ENCODE peak calls at places on chromosome 22, in ten cellular contexts. C is lung, B is fibroblast of lung, E is tibial nerve, R is heart right ventricle, N is Calu3, V is H9, D is endothelial cell of umbilical vein, F is colonic mucosa, K is GM13977. U is an unnamed sample.

GRCh38 chr22:39174498-39175120 is 22.1 kb upstream of the CBX7 start:
- DNase-seq in C (peak), B (peak), E (peak), R (peak), N (peak), V (peak), D (peak), F (peak), K (no peak), U (peak)

GRCh38 chr22:27639180-27640086 is 162.1 kb downstream of the MN1 start:
- DNase-seq in C (no peak), B (no peak), E (no peak), R (peak), N (no peak), V (no peak), D (no peak), F (no peak), K (no peak), U (no peak)

GRCh38 chr22:50314455-50315288 is 7.2 kb upstream of the PLXNB2 start:
- DNase-seq in C (peak), B (no peak), E (no peak), R (no peak), N (no peak), V (peak), D (no peak), F (peak), K (peak), U (no peak)

GRCh38 chr22:40951795-40952602 is 821 bp downstream of the RBX1 start:
- DNase-seq in C (no peak), B (no peak), E (no peak), R (no peak), N (no peak), V (no peak), D (no peak), F (no peak), K (peak), U (no peak)

GRCh38 chr22:44741929-44742328 is 10.4 kb upstream of the ARHGAP8 start:
- DNase-seq in C (peak), B (no peak), E (no peak), R (no peak), N (no peak), V (no peak), D (no peak), F (peak), K (no peak), U (no peak)

GRCh38 chr22:22109693-22110466 is 127.3 kb upstream of the TOP3B start:
- DNase-seq in C (no peak), B (no peak), E (no peak), R (no peak), N (no peak), V (no peak), D (no peak), F (no peak), K (no peak), U (no peak)

GRCh38 chr22:39545310-39546063 is 12.9 kb upstream of the RPS19BP1 start:
- DNase-seq in C (no peak), B (peak), E (no peak), R (no peak), N (no peak), V (peak), D (peak), F (peak), K (no peak), U (peak)

GRCh38 chr22:43643362-43643761 is 168.7 kb downstream of the EFCAB6 start:
- DNase-seq in C (no peak), B (no peak), E (no peak), R (no peak), N (no peak), V (no peak), D (no peak), F (no peak), K (no peak), U (no peak)

GRCh38 chr22:50310949-50311444 is 3.6 kb upstream of the PLXNB2 start:
- DNase-seq in C (no peak), B (no peak), E (no peak), R (no peak), N (no peak), V (no peak), D (no peak), F (no peak), K (no peak), U (no peak)

GRCh38 chr22:26043031-26043430 is 126.2 kb upstream of the SEZ6L start:
- DNase-seq in C (no peak), B (no peak), E (no peak), R (no peak), N (no peak), V (no peak), D (no peak), F (no peak), K (no peak), U (no peak)

GRCh38 chr22:36376265-36376664 is 11.5 kb downstream of the MYH9 start:
- DNase-seq in C (no peak), B (no peak), E (no peak), R (no peak), N (no peak), V (no peak), D (no peak), F (no peak), K (no peak), U (no peak)

GRCh38 chr22:19937616-19938473 is 3.7 kb upstream of the COMT start:
- DNase-seq in C (no peak), B (no peak), E (no peak), R (no peak), N (no peak), V (no peak), D (peak), F (no peak), K (no peak), U (no peak)

GRCh38 chr22:32245042-32245441 is 10.1 kb downstream of the SLC5A4 start:
- DNase-seq in C (no peak), B (no peak), E (no peak), R (no peak), N (no peak), V (no peak), D (no peak), F (no peak), K (no peak), U (no peak)

GRCh38 chr22:48369789-48370507 is 1457.7 kb downstream of the BRD1 start:
- DNase-seq in C (peak), B (no peak), E (no peak), R (no peak), N (no peak), V (peak), D (no peak), F (peak), K (no peak), U (peak)

GRCh38 chr22:38843201-38843715 is 570 bp downstream of the NPTXR start:
- DNase-seq in C (no peak), B (peak), E (no peak), R (no peak), N (peak), V (peak), D (peak), F (no peak), K (peak), U (peak)

GRCh38 chr22:19055801-19056200 is 66.4 kb downstream of the DGCR2 start:
- DNase-seq in C (no peak), B (no peak), E (no peak), R (no peak), N (no peak), V (no peak), D (no peak), F (no peak), K (no peak), U (no peak)

GRCh38 chr22:36731916-36732315 is 28.4 kb upstream of the CACNG2 start:
- DNase-seq in C (no peak), B (no peak), E (no peak), R (no peak), N (no peak), V (peak), D (no peak), F (no peak), K (no peak), U (no peak)

GRCh38 chr22:30649430-30650007 is 13.9 kb downstream of the SLC35E4 start:
- DNase-seq in C (peak), B (peak), E (no peak), R (no peak), N (peak), V (peak), D (peak), F (peak), K (peak), U (no peak)

DNA sequence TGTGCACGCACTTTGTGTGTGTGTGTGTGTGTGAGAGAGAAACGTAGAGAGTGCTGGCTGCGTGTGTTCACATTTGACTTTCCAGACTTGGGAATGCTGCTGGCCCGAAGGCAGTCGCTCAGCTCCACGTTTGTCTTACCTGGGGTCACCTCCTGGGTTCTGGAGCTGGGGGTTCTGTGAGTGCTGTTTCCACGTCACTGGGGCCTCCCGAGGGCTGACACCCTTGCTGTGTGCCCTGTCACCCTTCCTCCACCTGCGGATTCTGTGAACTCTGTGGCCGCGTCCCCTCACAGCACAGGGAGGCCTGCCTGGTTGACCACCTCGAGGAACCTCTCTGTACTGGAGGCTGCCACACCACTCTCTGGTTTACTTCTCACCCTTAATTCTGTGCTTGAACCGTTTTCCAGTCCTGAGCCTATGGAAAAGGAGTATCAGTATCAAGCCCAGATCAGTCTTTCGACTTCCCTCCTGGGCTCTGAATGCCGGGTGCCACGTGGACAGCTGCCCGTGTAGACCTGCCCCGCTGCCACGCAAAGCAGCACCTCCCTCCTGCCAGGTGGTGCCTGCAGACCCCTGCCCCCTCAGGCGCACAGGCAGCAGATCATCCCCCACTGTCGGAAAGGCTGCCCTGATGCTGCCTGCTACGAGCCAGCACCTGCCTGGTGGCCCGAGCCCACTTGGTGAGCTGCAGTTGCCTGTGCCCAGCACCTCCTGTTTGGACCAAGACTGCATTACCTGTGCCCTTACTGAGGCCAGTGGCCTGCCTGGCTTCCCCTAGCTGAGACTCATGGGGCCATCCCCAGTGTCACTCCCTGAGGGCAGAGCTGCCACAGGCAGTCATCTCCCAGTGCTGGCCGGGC is 233.3 kb downstream of the TBC1D22A start:
- DNase-seq in C (no peak), B (no peak), E (no peak), R (no peak), N (no peak), V (no peak), D (no peak), F (no peak), K (no peak), U (no peak)
- TF ChIP-seq CTCF in C (no peak), B (no peak), E (no peak), R (no peak), N (no peak), V (no peak), D (no peak), F (no peak), K (no peak), U (no peak)

GRCh38 chr22:45831394-45831793 is 145.6 kb downstream of the WNT7B start:
- DNase-seq in C (no peak), B (peak), E (no peak), R (no peak), N (peak), V (no peak), D (peak), F (no peak), K (no peak), U (no peak)
- TF ChIP-seq CTCF in C (no peak), B (peak), E (no peak), R (peak), N (peak), V (peak), D (peak), F (no peak), K (peak), U (no peak)

DNA sequence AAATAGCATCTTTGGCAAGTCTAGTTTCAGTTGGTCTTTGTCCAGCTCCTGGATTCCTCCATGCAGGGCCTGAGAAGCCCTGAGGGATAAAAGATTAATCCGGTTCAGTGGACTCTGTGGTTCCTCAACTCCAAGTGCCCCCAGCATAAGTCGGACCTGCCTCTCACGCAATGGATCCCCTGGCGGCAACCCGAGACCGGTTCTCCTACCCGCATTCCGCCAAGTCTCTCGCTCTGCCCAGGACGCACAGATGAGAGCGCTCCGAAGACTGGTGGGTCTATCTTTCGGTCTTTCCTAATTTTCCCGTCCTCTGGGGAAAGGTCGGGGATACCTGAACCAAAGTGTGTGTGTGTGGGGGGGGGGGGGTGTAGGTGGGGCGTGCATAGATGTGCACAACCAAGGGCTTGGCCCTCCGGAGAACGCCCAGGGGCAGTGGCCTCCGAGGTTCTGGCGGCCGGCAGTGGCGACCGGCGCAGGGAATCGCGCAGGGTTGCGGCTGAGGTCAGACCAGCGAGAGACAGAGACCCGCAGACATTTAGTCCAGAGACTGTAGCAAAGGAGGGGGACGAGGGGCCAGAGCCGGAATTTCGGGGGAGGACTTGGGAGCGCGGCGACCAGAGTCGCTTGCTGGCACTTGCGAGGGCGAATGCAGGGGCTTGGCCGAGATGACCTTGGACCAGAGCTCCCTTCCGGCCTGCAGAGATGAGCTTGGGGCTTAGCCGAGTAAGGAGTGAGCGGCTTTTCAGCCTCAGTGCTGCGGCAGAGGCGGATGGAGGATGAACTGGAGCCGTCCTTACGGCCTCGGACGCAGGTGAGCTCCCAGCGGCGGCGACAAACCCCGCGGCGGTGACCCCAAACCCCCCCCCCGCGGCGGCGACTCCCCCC is 712 bp upstream of the SLC2A11 start:
- DNase-seq in C (no peak), B (peak), E (no peak), R (peak), N (peak), V (peak), D (peak), F (peak), K (no peak), U (peak)
- TF ChIP-seq CTCF in C (no peak), B (peak), E (no peak), R (no peak), N (no peak), V (peak), D (no peak), F (no peak), K (no peak), U (no peak)

GRCh38 chr22:23315341-23315917 is 135.1 kb downstream of the BCR start:
- DNase-seq in C (no peak), B (peak), E (peak), R (peak), N (peak), V (peak), D (peak), F (peak), K (peak), U (peak)
- TF ChIP-seq CTCF in C (peak), B (peak), E (peak), R (peak), N (peak), V (peak), D (peak), F (peak), K (peak), U (peak)

GRCh38 chr22:23256986-23257888 is 76.9 kb downstream of the BCR start:
- DNase-seq in C (no peak), B (peak), E (peak), R (peak), N (no peak), V (no peak), D (no peak), F (peak), K (no peak), U (no peak)

GRCh38 chr22:23255506-23255905 is 75.2 kb downstream of the BCR start:
- DNase-seq in C (no peak), B (no peak), E (no peak), R (no peak), N (no peak), V (no peak), D (no peak), F (no peak), K (no peak), U (no peak)

GRCh38 chr22:23258826-23259170 is 78.5 kb downstream of the BCR start:
- DNase-seq in C (no peak), B (no peak), E (no peak), R (no peak), N (no peak), V (no peak), D (no peak), F (no peak), K (no peak), U (no peak)

GRCh38 chr22:23257889-23258825 is 77.8 kb downstream of the BCR start:
- DNase-seq in C (no peak), B (no peak), E (no peak), R (no peak), N (no peak), V (no peak), D (no peak), F (no peak), K (no peak), U (no peak)

DNA sequence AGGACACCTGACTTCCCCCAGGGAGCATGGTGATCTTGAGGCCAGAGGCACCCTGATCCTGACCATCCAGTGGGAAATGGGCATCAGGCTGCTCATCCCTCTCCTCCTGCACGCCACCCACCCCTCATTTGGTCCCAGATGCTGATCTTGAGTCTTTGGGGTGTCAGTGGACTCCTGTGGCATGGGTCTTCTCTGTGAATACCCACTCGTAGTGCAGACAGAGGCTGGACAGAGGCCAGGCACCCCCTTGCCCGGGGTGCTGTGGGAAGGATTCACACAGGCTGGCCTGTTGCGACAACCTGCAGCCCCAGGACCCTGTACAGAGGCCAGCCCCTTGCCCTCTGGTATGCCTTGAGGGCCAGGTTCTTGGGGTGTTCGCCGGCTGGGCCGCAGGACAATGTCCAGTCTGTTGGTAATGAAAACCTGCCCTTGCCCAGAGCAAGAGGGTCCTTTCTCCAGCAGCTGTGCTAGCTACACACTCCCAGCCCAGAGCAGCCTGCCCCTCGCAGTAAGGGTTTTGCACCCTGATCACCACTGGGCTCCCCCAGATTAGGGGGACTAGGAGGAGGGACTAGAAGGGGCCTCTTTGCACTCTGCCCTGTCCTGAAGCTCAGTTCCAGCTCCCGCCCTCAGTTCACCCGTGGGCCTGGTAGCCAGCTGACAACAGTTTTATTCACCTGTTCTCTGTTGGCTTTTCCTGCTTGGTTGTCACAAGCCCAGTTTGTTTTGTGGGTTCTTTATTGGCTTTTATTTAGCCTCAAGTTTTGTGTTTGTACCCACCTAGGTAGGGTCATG is 76.0 kb downstream of the BCR start:
- DNase-seq in C (no peak), B (no peak), E (no peak), R (no peak), N (no peak), V (no peak), D (no peak), F (no peak), K (no peak), U (no peak)
- TF ChIP-seq CTCF in C (no peak), B (no peak), E (no peak), R (no peak), N (no peak), V (no peak), D (no peak), F (no peak), K (no peak), U (no peak)

GRCh38 chr22:28935713-28936112 is 52.3 kb downstream of the ZNRF3 start:
- DNase-seq in C (no peak), B (no peak), E (no peak), R (no peak), N (no peak), V (no peak), D (no peak), F (no peak), K (no peak), U (no peak)
- TF ChIP-seq CTCF in C (no peak), B (peak), E (no peak), R (no peak), N (peak), V (peak), D (peak), F (no peak), K (no peak), U (peak)

GRCh38 chr22:35299217-35299716 is 427 bp upstream of the TOM1 start:
- DNase-seq in C (no peak), B (peak), E (no peak), R (no peak), N (no peak), V (no peak), D (no peak), F (no peak), K (no peak), U (no peak)
- TF ChIP-seq CTCF in C (no peak), B (no peak), E (no peak), R (peak), N (no peak), V (no peak), D (no peak), F (no peak), K (no peak), U (no peak)